ENCODE peak calls at places on chromosome 14, in six cellular contexts. A is HL-60, C is stomach, W is K562, Q is breast epithelium, U is prostate gland. T is an unnamed sample.

GRCh38 chr14:67665886-67666285 is 8.5 kb downstream of the VTI1B start:
- DNase-seq in A (no peak), C (no peak), W (no peak), Q (no peak), U (no peak), T (no peak)

GRCh38 chr14:52919971-52920370 is 30.9 kb downstream of the FERMT2 start:
- DNase-seq in A (no peak), C (no peak), W (no peak), Q (no peak), U (no peak), T (no peak)

GRCh38 chr14:35678403-35679028 is 130.6 kb downstream of the RALGAPA1 start:
- DNase-seq in A (no peak), C (no peak), W (no peak), Q (no peak), U (no peak), T (no peak)

GRCh38 chr14:20278414-20278813 is 27.3 kb downstream of the TTC5 start:
- DNase-seq in A (peak; percentile 11), C (no peak), W (peak; percentile 16), Q (no peak), U (no peak), T (no peak)

GRCh38 chr14:96363751-96364336 is 518 bp downstream of the GSKIP start:
- DNase-seq in A (no peak), C (peak; percentile 67), W (peak; percentile 13), Q (peak; percentile 52), U (peak; percentile 46), T (peak; percentile 88)

GRCh38 chr14:71221119-71221518 is 313.9 kb downstream of the PCNX1 start:
- DNase-seq in A (no peak), C (no peak), W (no peak), Q (no peak), U (no peak), T (no peak)

GRCh38 chr14:73743431-73743931 is 29.3 kb upstream of the PNMA1 start:
- DNase-seq in A (peak; percentile 67), C (no peak), W (no peak), Q (no peak), U (no peak), T (no peak)

GRCh38 chr14:34424488-34424887 is 37.6 kb downstream of the SPTSSA start:
- DNase-seq in A (no peak), C (no peak), W (no peak), Q (no peak), U (no peak), T (no peak)

GRCh38 chr14:43475762-43476161 is 1031.3 kb downstream of the FSCB start:
- DNase-seq in A (no peak), C (no peak), W (no peak), Q (no peak), U (no peak), T (no peak)

GRCh38 chr14:48703728-48704467 is 882.3 kb downstream of the RPS29 start:
- DNase-seq in A (no peak), C (no peak), W (no peak), Q (no peak), U (no peak), T (no peak)

GRCh38 chr14:94748667-94749347 is 21.1 kb downstream of the GSC start:
- DNase-seq in A (no peak), C (peak; percentile 32), W (no peak), Q (no peak), U (peak; percentile 31), T (no peak)

GRCh38 chr14:105313381-105314286 is 914 bp upstream of the PACS2 start:
- DNase-seq in A (no peak), C (peak; percentile 43), W (peak; percentile 76), Q (no peak), U (peak; percentile 32), T (no peak)

GRCh38 chr14:90936757-90937440 is 120.7 kb upstream of the TTC7B start:
- DNase-seq in A (no peak), C (no peak), W (no peak), Q (no peak), U (no peak), T (no peak)

GRCh38 chr14:44963775-44964380 is 1.9 kb downstream of the TOGARAM1 start:
- DNase-seq in A (no peak), C (no peak), W (no peak), Q (no peak), U (no peak), T (no peak)

GRCh38 chr14:59394268-59394667 is 70.9 kb downstream of the GPR135 start:
- DNase-seq in A (no peak), C (no peak), W (no peak), Q (no peak), U (no peak), T (no peak)

GRCh38 chr14:28020112-28020511 is 746.5 kb upstream of the FOXG1 start:
- DNase-seq in A (no peak), C (no peak), W (no peak), Q (no peak), U (no peak), T (no peak)

GRCh38 chr14:28023853-28024252 is 742.7 kb upstream of the FOXG1 start:
- DNase-seq in A (no peak), C (no peak), W (no peak), Q (no peak), U (no peak), T (no peak)
- TF ChIP-seq POLR2AphosphoS5 in A (no peak), C (no peak), W (no peak), Q (no peak), U (no peak), T (no peak)

GRCh38 chr14:76918751-76919421 is 92.7 kb downstream of the LRRC74A start:
- DNase-seq in A (no peak), C (peak; percentile 97), W (peak; percentile 80), Q (peak; percentile 95), U (peak; percentile 92), T (peak; percentile 99)

GRCh38 chr14:76917759-76918175 is 91.6 kb downstream of the LRRC74A start:
- DNase-seq in A (no peak), C (peak; percentile 65), W (no peak), Q (no peak), U (peak; percentile 85), T (no peak)

GRCh38 chr14:76919431-76919810 is 93.2 kb downstream of the LRRC74A start:
- DNase-seq in A (no peak), C (peak; percentile 67), W (no peak), Q (no peak), U (peak; percentile 42), T (no peak)

GRCh38 chr14:76917158-76917596 is 91.0 kb downstream of the LRRC74A start:
- DNase-seq in A (no peak), C (peak; percentile 65), W (peak; percentile 56), Q (no peak), U (peak; percentile 41), T (no peak)

DNA sequence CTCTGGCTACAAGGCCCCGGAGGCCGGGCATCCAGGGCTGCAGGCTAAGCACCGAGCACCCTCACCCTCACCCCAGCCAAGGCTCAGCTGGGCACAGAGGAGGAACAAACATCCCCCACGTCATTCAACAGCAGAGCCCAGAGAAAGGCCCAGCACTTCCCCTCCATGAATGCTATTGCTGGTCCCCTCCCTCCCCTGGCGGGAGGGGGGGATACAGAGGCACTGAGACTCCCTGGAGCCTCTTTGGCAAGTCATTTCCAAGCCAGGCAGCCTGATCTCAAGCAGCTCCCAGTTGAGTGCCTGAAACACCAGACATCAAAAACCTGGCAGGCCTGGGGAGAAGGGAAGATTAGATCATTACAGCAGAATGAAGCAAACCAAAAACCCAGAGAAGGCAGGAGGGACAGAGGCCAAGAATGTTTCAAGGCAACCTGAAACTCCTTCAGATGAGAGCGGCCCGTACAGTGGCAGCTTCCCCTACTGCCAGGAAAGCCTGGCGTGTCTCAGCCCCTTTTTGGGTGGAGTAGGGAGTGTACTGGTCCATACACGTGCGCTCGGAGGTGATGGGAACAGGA is 92.1 kb downstream of the LRRC74A start:
- DNase-seq in A (no peak), C (peak; percentile 57), W (no peak), Q (no peak), U (peak; percentile 83), T (peak; percentile 96)
- TF ChIP-seq POLR2AphosphoS5 in A (no peak), C (no peak), W (no peak), Q (no peak), U (no peak), T (no peak)

GRCh38 chr14:50001999-50002925 is 109.4 kb downstream of the ARF6 start:
- DNase-seq in A (no peak), C (peak; percentile 34), W (no peak), Q (no peak), U (no peak), T (no peak)

GRCh38 chr14:50000215-50001145 is 107.6 kb downstream of the ARF6 start:
- DNase-seq in A (no peak), C (peak; percentile 56), W (no peak), Q (peak; percentile 72), U (peak; percentile 41), T (no peak)

GRCh38 chr14:49999826-50000214 is 106.9 kb downstream of the ARF6 start:
- DNase-seq in A (no peak), C (no peak), W (no peak), Q (no peak), U (no peak), T (no peak)

GRCh38 chr14:50002926-50003212 is 110.0 kb downstream of the ARF6 start:
- DNase-seq in A (no peak), C (no peak), W (no peak), Q (no peak), U (no peak), T (no peak)

DNA sequence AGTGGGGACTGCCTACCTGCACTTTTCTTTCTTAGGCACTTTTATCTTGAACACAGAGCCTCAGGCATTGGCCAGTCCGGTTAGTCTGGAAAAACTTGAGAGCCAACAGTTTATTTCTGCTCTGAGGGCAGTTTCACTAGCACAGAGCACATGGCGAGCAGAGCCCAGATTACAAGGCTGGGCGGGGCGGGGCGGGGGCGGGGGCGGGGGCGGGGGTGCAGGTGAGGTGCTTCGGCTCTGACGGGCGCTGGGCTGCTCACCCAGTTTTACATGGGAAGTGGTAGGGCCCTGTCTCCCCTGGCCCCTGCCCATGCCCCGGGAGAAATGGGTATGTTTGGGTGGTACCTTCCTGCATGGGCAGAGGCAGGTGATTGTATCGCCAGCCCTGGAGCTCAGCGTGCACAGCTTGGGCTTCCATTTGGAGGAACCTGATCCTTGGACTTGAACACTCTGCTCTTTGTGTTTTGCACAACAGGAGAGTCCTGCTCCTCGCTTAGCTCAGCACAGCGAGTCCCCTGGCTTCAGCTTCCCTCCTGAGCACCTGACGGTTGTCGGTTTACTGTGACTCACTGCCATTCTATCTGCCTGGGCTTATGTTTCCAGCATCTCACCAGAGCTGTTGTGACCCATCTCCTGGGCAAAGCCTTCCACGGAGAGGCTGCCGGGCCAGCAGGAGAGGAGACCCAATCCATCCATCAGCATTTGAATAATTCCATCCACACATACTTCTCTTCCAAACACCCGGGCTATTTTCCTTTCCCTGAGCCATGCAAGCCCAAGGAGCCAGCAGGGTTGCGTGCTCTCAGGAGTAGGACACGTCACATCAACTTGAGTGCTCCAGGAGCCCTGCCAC is 108.5 kb downstream of the ARF6 start:
- DNase-seq in A (no peak), C (peak; percentile 75), W (peak; percentile 63), Q (peak; percentile 71), U (peak; percentile 86), T (peak; percentile 93)
- TF ChIP-seq POLR2AphosphoS5 in A (no peak), C (peak; percentile 62), W (no peak), Q (peak; percentile 76), U (peak; percentile 51), T (peak; percentile 59)

DNA sequence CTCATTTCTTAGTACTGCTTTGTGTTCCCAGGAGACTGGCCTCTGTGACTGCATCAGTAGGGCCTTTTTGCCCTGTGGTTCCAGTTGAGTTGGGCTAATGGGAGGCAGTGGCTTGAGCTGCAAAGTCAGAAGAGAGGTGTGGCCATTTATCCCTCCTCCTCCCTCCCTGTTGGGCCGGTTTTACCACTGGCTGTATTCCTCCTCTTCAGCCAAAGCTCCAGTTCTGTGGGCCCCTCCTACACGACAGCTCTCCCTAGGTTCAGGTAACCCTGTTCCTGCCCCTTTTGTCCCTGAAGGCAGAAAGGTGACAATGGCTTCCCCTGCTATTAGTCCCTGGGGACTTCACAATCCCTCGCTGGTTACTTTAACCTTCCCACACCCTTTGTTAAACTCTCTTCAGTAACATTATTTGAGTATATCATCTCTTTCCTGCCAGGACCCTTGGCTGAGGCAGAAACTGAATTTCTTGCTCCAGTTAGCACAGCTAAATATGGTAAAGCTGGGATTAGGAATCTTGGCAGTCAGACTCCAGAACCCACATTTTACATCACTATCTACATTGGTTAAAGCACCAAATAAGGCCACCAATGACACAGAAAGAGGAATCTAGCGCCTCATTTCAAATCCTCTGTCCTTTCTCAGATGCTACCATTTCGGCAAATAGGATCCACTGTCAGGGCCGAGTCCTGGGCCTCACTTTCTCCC is 121.9 kb upstream of the SLC35F4 start:
- DNase-seq in A (no peak), C (no peak), W (no peak), Q (no peak), U (no peak), T (no peak)
- TF ChIP-seq POLR2AphosphoS5 in A (no peak), C (no peak), W (no peak), Q (no peak), U (no peak), T (no peak)